ENCODE peak calls at places on chromosomes 6 and 20, in ten cellular contexts. Z is COR-L47; Y is effector memory CD8-positive, alpha-beta T cell; G is heart right ventricle; C is effector CD4-positive, alpha-beta T cell; H is stromal cell of bone marrow; T is epithelial cell of esophagus; A is stimulated activated CD4-positive, alpha-beta T cell treated with anti-CD3 and anti-CD28 coated beads, Interleukin-12 subunit alpha, Interleukin-12 subunit beta, amount 100 ng/mL, for 4 hours; O is HEK293T; F is iris pigment epithelial cell. P is an unnamed sample.

GRCh38 chr6:114090626-114091025 is 119.7 kb upstream of the HDAC2 start:
- DNase-seq in T (no peak), H (no peak), O (no peak), G (no peak), F (no peak), C (no peak), Y (no peak), A (no peak), Z (no peak), P (no peak)

GRCh38 chr6:52994789-52995078 is 350 bp downstream of the GSTA4 start:
- DNase-seq in H (no peak), O (peak; percentile 33), Y (no peak), C (peak; percentile 11), T (no peak), Z (peak; percentile 48), A (peak; percentile 32), F (peak; percentile 31), G (peak; percentile 32), P (no peak)

GRCh38 chr20:24984963-24985640 is 7.4 kb downstream of the APMAP start:
- DNase-seq in O (no peak), G (no peak), T (no peak), H (no peak), A (no peak), Z (no peak), F (no peak), C (no peak), Y (no peak), P (no peak)

GRCh38 chr6:14747881-14748520 is 497.9 kb upstream of the JARID2 start:
- DNase-seq in T (no peak), O (no peak), F (no peak), Z (no peak), A (no peak), Y (no peak), G (no peak), C (no peak), H (no peak), P (no peak)

GRCh38 chr20:846894-847278 is 13.4 kb downstream of the FAM110A start:
- DNase-seq in T (no peak), G (no peak), Y (peak; percentile 52), Z (no peak), C (peak; percentile 48), H (no peak), F (no peak), A (peak; percentile 40), O (no peak), P (no peak)

GRCh38 chr20:50271674-50272412 is 81.2 kb downstream of the CEBPB start:
- DNase-seq in T (no peak), A (no peak), H (no peak), Y (no peak), Z (no peak), C (no peak), F (no peak), G (no peak), O (no peak), P (no peak)

GRCh38 chr6:121157913-121158312 is 176.4 kb downstream of the TBC1D32 start:
- DNase-seq in A (no peak), Z (no peak), T (no peak), H (peak; percentile 16), O (no peak), Y (no peak), G (no peak), F (peak; percentile 32), C (no peak), P (no peak)

GRCh38 chr6:157251565-157252247 is 71.6 kb downstream of the TMEM242 start:
- DNase-seq in T (no peak), O (no peak), Y (no peak), H (no peak), G (no peak), Z (no peak), F (no peak), C (no peak), A (no peak), P (no peak)

GRCh38 chr6:32108094-32108627 is 977 bp downstream of the TNXB start:
- DNase-seq in A (no peak), O (peak; percentile 31), T (no peak), Y (no peak), H (peak; percentile 48), G (peak; percentile 80), F (no peak), Z (no peak), C (no peak), P (peak; percentile 56)

GRCh38 chr6:111664565-111665039 is 58.9 kb upstream of the TRAF3IP2 start:
- DNase-seq in F (no peak), A (no peak), Y (no peak), Z (no peak), G (peak; percentile 27), C (no peak), H (no peak), O (no peak), T (no peak), P (no peak)

GRCh38 chr6:114785235-114786127 is 442.7 kb upstream of the HS3ST5 start:
- DNase-seq in C (no peak), Z (no peak), A (no peak), H (peak; percentile 1), T (peak; percentile 80), F (peak; percentile 0), O (no peak), Y (no peak), G (no peak), P (no peak)